ENCODE peak calls at places on chromosomes 2 and 18, in six cellular contexts. A, E, Z, F, S and Y are unnamed samples.

GRCh38 chr2:241514545-241514944 is 6.2 kb upstream of the STK25 start:
- DNase-seq in A (no peak), E (peak; percentile 8), Z (no peak), F (no peak), S (no peak), Y (no peak)

GRCh38 chr18:51028201-51028805 is 1.7 kb upstream of the SMAD4 start:
- DNase-seq in A (peak; percentile 74), E (no peak), Z (no peak), F (no peak), S (peak; percentile 54), Y (no peak)

GRCh38 chr2:28469947-28470585 is 25.8 kb upstream of the PLB1 start:
- DNase-seq in A (no peak), E (no peak), Z (no peak), F (no peak), S (no peak), Y (no peak)

GRCh38 chr2:64392514-64392913 is 61.4 kb upstream of the LGALSL start:
- DNase-seq in A (no peak), E (no peak), Z (no peak), F (no peak), S (no peak), Y (no peak)

GRCh38 chr2:589551-589950 is 87.7 kb downstream of the TMEM18 start:
- DNase-seq in A (no peak), E (no peak), Z (no peak), F (peak; percentile 74), S (no peak), Y (no peak)

GRCh38 chr2:174595415-174595814 is 2.2 kb downstream of the WIPF1 start:
- DNase-seq in A (no peak), E (no peak), Z (no peak), F (no peak), S (peak; percentile 57), Y (no peak)

GRCh38 chr2:43278683-43279220 is 52.3 kb upstream of the ZFP36L2 start:
- DNase-seq in A (no peak), E (no peak), Z (no peak), F (no peak), S (no peak), Y (no peak)

GRCh38 chr18:42742474-42742873 is 373.0 kb downstream of the RIT2 start:
- DNase-seq in A (no peak), E (no peak), Z (no peak), F (no peak), S (no peak), Y (no peak)

GRCh38 chr2:179612108-179612507 is 249.3 kb downstream of the ZNF385B start:
- DNase-seq in A (peak; percentile 81), E (peak; percentile 88), Z (no peak), F (no peak), S (no peak), Y (no peak)

GRCh38 chr18:10085405-10085804 is 171.6 kb downstream of the VAPA start:
- DNase-seq in A (no peak), E (peak; percentile 13), Z (no peak), F (no peak), S (no peak), Y (no peak)

GRCh38 chr2:109644571-109645275 is 30.6 kb downstream of the SOWAHC start:
- DNase-seq in A (peak; percentile 65), E (no peak), Z (no peak), F (peak; percentile 50), S (no peak), Y (no peak)

GRCh38 chr18:48138660-48139426 is 208.4 kb upstream of the SMAD2 start:
- DNase-seq in A (no peak), E (no peak), Z (no peak), F (peak; percentile 59), S (no peak), Y (no peak)

GRCh38 chr18:48838921-48839818 is 111.6 kb downstream of the SMAD7 start:
- DNase-seq in A (peak; percentile 82), E (peak; percentile 56), Z (no peak), F (no peak), S (no peak), Y (no peak)

GRCh38 chr2:239158641-239159475 is 242.0 kb downstream of the HDAC4 start:
- DNase-seq in A (no peak), E (no peak), Z (no peak), F (peak; percentile 24), S (no peak), Y (no peak)

GRCh38 chr2:105775809-105776559 is 31.3 kb downstream of the NCK2 start:
- DNase-seq in A (no peak), E (no peak), Z (no peak), F (no peak), S (peak; percentile 53), Y (no peak)

GRCh38 chr2:42335514-42336104 is 25.4 kb downstream of the COX7A2L start:
- DNase-seq in A (no peak), E (no peak), Z (no peak), F (no peak), S (no peak), Y (no peak)

GRCh38 chr18:3607309-3608098 is 157.5 kb downstream of the TGIF1 start:
- DNase-seq in A (no peak), E (no peak), Z (no peak), F (no peak), S (no peak), Y (no peak)

GRCh38 chr2:233349005-233349998 is 5.0 kb upstream of the DGKD start:
- DNase-seq in A (no peak), E (no peak), Z (no peak), F (peak; percentile 48), S (no peak), Y (no peak)

GRCh38 chr18:74234326-74235171 is 57.2 kb downstream of the CYB5A start:
- DNase-seq in A (peak; percentile 58), E (peak; percentile 36), Z (no peak), F (peak; percentile 44), S (no peak), Y (no peak)

GRCh38 chr18:46174317-46175039 is 70.3 kb downstream of the HAUS1 start:
- DNase-seq in A (peak; percentile 68), E (no peak), Z (peak; percentile 7), F (peak; percentile 31), S (peak; percentile 57), Y (no peak)

GRCh38 chr2:185522472-185522871 is 216.1 kb upstream of the FSIP2 start:
- DNase-seq in A (no peak), E (no peak), Z (no peak), F (no peak), S (no peak), Y (no peak)

GRCh38 chr2:201413143-201413542 is 38.1 kb downstream of the TRAK2 start:
- DNase-seq in A (no peak), E (no peak), Z (no peak), F (no peak), S (no peak), Y (no peak)

GRCh38 chr2:207960090-207960489 is 65.2 kb downstream of the PLEKHM3 start:
- DNase-seq in A (no peak), E (no peak), Z (no peak), F (no peak), S (no peak), Y (no peak)

GRCh38 chr2:108937367-108938017 is 51.5 kb downstream of the EDAR start:
- DNase-seq in A (no peak), E (no peak), Z (no peak), F (no peak), S (no peak), Y (no peak)

GRCh38 chr2:235170536-235171510 is 219.0 kb downstream of the SH3BP4 start:
- DNase-seq in A (peak; percentile 55), E (peak; percentile 70), Z (no peak), F (no peak), S (no peak), Y (no peak)

GRCh38 chr2:64675860-64676259 is 22.1 kb upstream of the SERTAD2 start:
- DNase-seq in A (no peak), E (no peak), Z (peak; percentile 52), F (no peak), S (peak; percentile 51), Y (peak; percentile 43)

GRCh38 chr2:186209532-186209931 is 276.5 kb upstream of the ZC3H15 start:
- DNase-seq in A (no peak), E (no peak), Z (no peak), F (no peak), S (no peak), Y (no peak)

GRCh38 chr2:14340703-14341102 is 291.8 kb upstream of the LRATD1 start:
- DNase-seq in A (no peak), E (no peak), Z (no peak), F (no peak), S (no peak), Y (no peak)

GRCh38 chr2:168467729-168468128 is 11.7 kb downstream of the CERS6 start:
- DNase-seq in A (no peak), E (no peak), Z (no peak), F (no peak), S (no peak), Y (no peak)

GRCh38 chr18:73841661-73842060 is 306.0 kb downstream of the FBXO15 start:
- DNase-seq in A (no peak), E (no peak), Z (no peak), F (no peak), S (no peak), Y (no peak)

GRCh38 chr2:45691152-45691551 is 39.7 kb downstream of the PRKCE start:
- DNase-seq in A (no peak), E (no peak), Z (no peak), F (no peak), S (no peak), Y (no peak)

GRCh38 chr2:9844036-9844483 is 786 bp downstream of the TAF1B start:
- DNase-seq in A (no peak), E (no peak), Z (no peak), F (no peak), S (peak; percentile 34), Y (no peak)

GRCh38 chr18:63199743-63200241 is 119.8 kb downstream of the BCL2 start:
- DNase-seq in A (no peak), E (no peak), Z (no peak), F (no peak), S (peak; percentile 92), Y (no peak)

GRCh38 chr2:132943829-132944228 is 273.8 kb upstream of the LYPD1 start:
- DNase-seq in A (peak; percentile 11), E (no peak), Z (no peak), F (no peak), S (no peak), Y (no peak)

GRCh38 chr18:33716061-33716683 is 138.2 kb downstream of the ASXL3 start:
- DNase-seq in A (no peak), E (no peak), Z (no peak), F (no peak), S (no peak), Y (no peak)

GRCh38 chr18:11993264-11993916 is 12.1 kb downstream of the IMPA2 start:
- DNase-seq in A (no peak), E (no peak), Z (no peak), F (peak; percentile 25), S (no peak), Y (no peak)

GRCh38 chr2:178882666-178883440 is 75.6 kb upstream of the TTN start:
- DNase-seq in A (peak; percentile 41), E (no peak), Z (no peak), F (peak; percentile 42), S (no peak), Y (no peak)

GRCh38 chr2:217827430-217828201 is 175.2 kb downstream of the TNS1 start:
- DNase-seq in A (peak; percentile 16), E (no peak), Z (no peak), F (no peak), S (no peak), Y (no peak)

GRCh38 chr18:45920367-45920766 is 46.8 kb downstream of the EPG5 start:
- DNase-seq in A (peak; percentile 65), E (peak; percentile 62), Z (no peak), F (peak; percentile 84), S (no peak), Y (no peak)

GRCh38 chr2:173720310-173720709 is 244.9 kb downstream of the SP3 start:
- DNase-seq in A (peak; percentile 13), E (no peak), Z (no peak), F (no peak), S (no peak), Y (no peak)